ENCODE peak calls at places on chromosomes 4 and X, in nine cellular contexts. One of them, this sample, is unnamed.

GRCh38 chr4:152536545-152537182 is 772 bp upstream of the FBXW7 start:
- DNase-seq in left lung: no peak
- DNase-seq in endothelial cell of umbilical vein: no peak
- DNase-seq in GM06990: no peak
- DNase-seq in heart left ventricle: peak; percentile 32
- DNase-seq in spleen: peak; percentile 86
- DNase-seq in CD8-positive, alpha-beta memory T cell: peak; percentile 82
- DNase-seq in mammary epithelial cell: peak; percentile 70
- DNase-seq in keratinocyte: no peak
- DNase-seq in this sample: peak; percentile 57

GRCh38 chrX:153488231-153488914 is 6.4 kb upstream of the BGN start:
- DNase-seq in left lung: no peak
- DNase-seq in endothelial cell of umbilical vein: peak; percentile 91
- DNase-seq in GM06990: no peak
- DNase-seq in heart left ventricle: peak; percentile 71
- DNase-seq in spleen: no peak
- DNase-seq in CD8-positive, alpha-beta memory T cell: no peak
- DNase-seq in mammary epithelial cell: no peak
- DNase-seq in keratinocyte: no peak
- DNase-seq in this sample: no peak

GRCh38 chrX:41553688-41554087 is 106.5 kb downstream of the NYX start:
- DNase-seq in left lung: no peak
- DNase-seq in endothelial cell of umbilical vein: peak; percentile 1
- DNase-seq in GM06990: no peak
- DNase-seq in heart left ventricle: no peak
- DNase-seq in spleen: no peak
- DNase-seq in CD8-positive, alpha-beta memory T cell: no peak
- DNase-seq in mammary epithelial cell: no peak
- DNase-seq in keratinocyte: no peak
- DNase-seq in this sample: no peak

GRCh38 chr4:141858437-141858836 is 222.1 kb downstream of the IL15 start:
- DNase-seq in left lung: no peak
- DNase-seq in endothelial cell of umbilical vein: no peak
- DNase-seq in GM06990: no peak
- DNase-seq in heart left ventricle: no peak
- DNase-seq in spleen: no peak
- DNase-seq in CD8-positive, alpha-beta memory T cell: no peak
- DNase-seq in mammary epithelial cell: no peak
- DNase-seq in keratinocyte: no peak
- DNase-seq in this sample: no peak

GRCh38 chr4:73181231-73181630 is 77.4 kb downstream of the ANKRD17 start:
- DNase-seq in left lung: no peak
- DNase-seq in endothelial cell of umbilical vein: no peak
- DNase-seq in GM06990: no peak
- DNase-seq in heart left ventricle: no peak
- DNase-seq in spleen: no peak
- DNase-seq in CD8-positive, alpha-beta memory T cell: no peak
- DNase-seq in mammary epithelial cell: no peak
- DNase-seq in keratinocyte: no peak
- DNase-seq in this sample: no peak

GRCh38 chrX:119574394-119575266 is at the start of gene UBE2A:
- DNase-seq in left lung: peak; percentile 91
- DNase-seq in endothelial cell of umbilical vein: peak; percentile 90
- DNase-seq in GM06990: peak; percentile 93
- DNase-seq in heart left ventricle: peak; percentile 92
- DNase-seq in spleen: peak; percentile 96
- DNase-seq in CD8-positive, alpha-beta memory T cell: peak; percentile 87
- DNase-seq in mammary epithelial cell: peak; percentile 80
- DNase-seq in keratinocyte: peak; percentile 25
- DNase-seq in this sample: peak; percentile 94

GRCh38 chrX:24550166-24550565 is 85.1 kb downstream of the PDK3 start:
- DNase-seq in left lung: no peak
- DNase-seq in endothelial cell of umbilical vein: no peak
- DNase-seq in GM06990: no peak
- DNase-seq in heart left ventricle: no peak
- DNase-seq in spleen: no peak
- DNase-seq in CD8-positive, alpha-beta memory T cell: no peak
- DNase-seq in mammary epithelial cell: no peak
- DNase-seq in keratinocyte: no peak
- DNase-seq in this sample: no peak

GRCh38 chr4:101158136-101158485 is 189.2 kb downstream of the PPP3CA start:
- DNase-seq in left lung: no peak
- DNase-seq in endothelial cell of umbilical vein: no peak
- DNase-seq in GM06990: no peak
- DNase-seq in heart left ventricle: no peak
- DNase-seq in spleen: no peak
- DNase-seq in CD8-positive, alpha-beta memory T cell: no peak
- DNase-seq in mammary epithelial cell: no peak
- DNase-seq in keratinocyte: no peak
- DNase-seq in this sample: no peak

GRCh38 chrX:123736333-123736921 is 3.6 kb upstream of the THOC2 start:
- DNase-seq in left lung: no peak
- DNase-seq in endothelial cell of umbilical vein: no peak
- DNase-seq in GM06990: no peak
- DNase-seq in heart left ventricle: no peak
- DNase-seq in spleen: no peak
- DNase-seq in CD8-positive, alpha-beta memory T cell: no peak
- DNase-seq in mammary epithelial cell: peak; percentile 65
- DNase-seq in keratinocyte: no peak
- DNase-seq in this sample: no peak

GRCh38 chrX:38870386-38870895 is 69.2 kb downstream of the MID1IP1 start:
- DNase-seq in left lung: no peak
- DNase-seq in endothelial cell of umbilical vein: no peak
- DNase-seq in GM06990: no peak
- DNase-seq in heart left ventricle: no peak
- DNase-seq in spleen: no peak
- DNase-seq in CD8-positive, alpha-beta memory T cell: no peak
- DNase-seq in mammary epithelial cell: no peak
- DNase-seq in keratinocyte: no peak
- DNase-seq in this sample: no peak

GRCh38 chr4:98786866-98787265 is 128.5 kb upstream of the TSPAN5 start:
- DNase-seq in left lung: no peak
- DNase-seq in endothelial cell of umbilical vein: peak; percentile 32
- DNase-seq in GM06990: no peak
- DNase-seq in heart left ventricle: no peak
- DNase-seq in spleen: no peak
- DNase-seq in CD8-positive, alpha-beta memory T cell: no peak
- DNase-seq in mammary epithelial cell: no peak
- DNase-seq in keratinocyte: no peak
- DNase-seq in this sample: no peak

GRCh38 chr4:135724426-135724825 is 1522.8 kb upstream of the PABPC4L start:
- DNase-seq in left lung: no peak
- DNase-seq in endothelial cell of umbilical vein: no peak
- DNase-seq in GM06990: no peak
- DNase-seq in heart left ventricle: no peak
- DNase-seq in spleen: no peak
- DNase-seq in CD8-positive, alpha-beta memory T cell: no peak
- DNase-seq in mammary epithelial cell: no peak
- DNase-seq in keratinocyte: no peak
- DNase-seq in this sample: no peak

GRCh38 chr4:74104145-74104544 is 5.2 kb upstream of the CXCL2 start:
- DNase-seq in left lung: no peak
- DNase-seq in endothelial cell of umbilical vein: peak; percentile 74
- DNase-seq in GM06990: no peak
- DNase-seq in heart left ventricle: no peak
- DNase-seq in spleen: no peak
- DNase-seq in CD8-positive, alpha-beta memory T cell: no peak
- DNase-seq in mammary epithelial cell: no peak
- DNase-seq in keratinocyte: no peak
- DNase-seq in this sample: no peak

GRCh38 chr4:10664408-10664807 is 20.2 kb downstream of the CLNK start:
- DNase-seq in left lung: peak; percentile 49
- DNase-seq in endothelial cell of umbilical vein: peak; percentile 92
- DNase-seq in GM06990: no peak
- DNase-seq in heart left ventricle: no peak
- DNase-seq in spleen: no peak
- DNase-seq in CD8-positive, alpha-beta memory T cell: no peak
- DNase-seq in mammary epithelial cell: peak; percentile 45
- DNase-seq in keratinocyte: no peak
- DNase-seq in this sample: no peak

GRCh38 chr4:38268837-38269236 is 308.6 kb downstream of the PTTG2 start:
- DNase-seq in left lung: no peak
- DNase-seq in endothelial cell of umbilical vein: no peak
- DNase-seq in GM06990: no peak
- DNase-seq in heart left ventricle: no peak
- DNase-seq in spleen: no peak
- DNase-seq in CD8-positive, alpha-beta memory T cell: no peak
- DNase-seq in mammary epithelial cell: no peak
- DNase-seq in keratinocyte: no peak
- DNase-seq in this sample: no peak

GRCh38 chrX:121457096-121457495 is 409.7 kb downstream of the GLUD2 start:
- DNase-seq in left lung: no peak
- DNase-seq in endothelial cell of umbilical vein: no peak
- DNase-seq in GM06990: peak; percentile 1
- DNase-seq in heart left ventricle: no peak
- DNase-seq in spleen: no peak
- DNase-seq in CD8-positive, alpha-beta memory T cell: no peak
- DNase-seq in mammary epithelial cell: no peak
- DNase-seq in keratinocyte: no peak
- DNase-seq in this sample: no peak

GRCh38 chrX:129957241-129958099 is 25.0 kb upstream of the BCORL1 start:
- DNase-seq in left lung: peak; percentile 81
- DNase-seq in endothelial cell of umbilical vein: peak; percentile 18
- DNase-seq in GM06990: peak; percentile 85
- DNase-seq in heart left ventricle: peak; percentile 67
- DNase-seq in spleen: peak; percentile 95
- DNase-seq in CD8-positive, alpha-beta memory T cell: no peak
- DNase-seq in mammary epithelial cell: no peak
- DNase-seq in keratinocyte: no peak
- DNase-seq in this sample: peak; percentile 94

GRCh38 chr4:182286035-182286434 is 42.8 kb downstream of the TENM3 start:
- DNase-seq in left lung: no peak
- DNase-seq in endothelial cell of umbilical vein: no peak
- DNase-seq in GM06990: no peak
- DNase-seq in heart left ventricle: no peak
- DNase-seq in spleen: no peak
- DNase-seq in CD8-positive, alpha-beta memory T cell: no peak
- DNase-seq in mammary epithelial cell: peak; percentile 41
- DNase-seq in keratinocyte: no peak
- DNase-seq in this sample: no peak

GRCh38 chr4:26021417-26022345 is 107.7 kb downstream of the SMIM20 start:
- DNase-seq in left lung: no peak
- DNase-seq in endothelial cell of umbilical vein: no peak
- DNase-seq in GM06990: no peak
- DNase-seq in heart left ventricle: peak; percentile 11
- DNase-seq in spleen: no peak
- DNase-seq in CD8-positive, alpha-beta memory T cell: no peak
- DNase-seq in mammary epithelial cell: no peak
- DNase-seq in keratinocyte: no peak
- DNase-seq in this sample: no peak

GRCh38 chr4:26023191-26023972 is 109.4 kb downstream of the SMIM20 start:
- DNase-seq in left lung: no peak
- DNase-seq in endothelial cell of umbilical vein: no peak
- DNase-seq in GM06990: no peak
- DNase-seq in heart left ventricle: no peak
- DNase-seq in spleen: no peak
- DNase-seq in CD8-positive, alpha-beta memory T cell: no peak
- DNase-seq in mammary epithelial cell: no peak
- DNase-seq in keratinocyte: no peak
- DNase-seq in this sample: no peak

GRCh38 chr4:26020896-26021295 is 106.9 kb downstream of the SMIM20 start:
- DNase-seq in left lung: no peak
- DNase-seq in endothelial cell of umbilical vein: peak; percentile 19
- DNase-seq in GM06990: no peak
- DNase-seq in heart left ventricle: peak; percentile 3
- DNase-seq in spleen: no peak
- DNase-seq in CD8-positive, alpha-beta memory T cell: no peak
- DNase-seq in mammary epithelial cell: peak; percentile 23
- DNase-seq in keratinocyte: no peak
- DNase-seq in this sample: no peak

GRCh38 chr4:26024079-26024478 is 110.1 kb downstream of the SMIM20 start:
- DNase-seq in left lung: no peak
- DNase-seq in endothelial cell of umbilical vein: no peak
- DNase-seq in GM06990: no peak
- DNase-seq in heart left ventricle: no peak
- DNase-seq in spleen: no peak
- DNase-seq in CD8-positive, alpha-beta memory T cell: no peak
- DNase-seq in mammary epithelial cell: no peak
- DNase-seq in keratinocyte: no peak
- DNase-seq in this sample: no peak

GRCh38 chr4:26022346-26022891 is 108.4 kb downstream of the SMIM20 start:
- DNase-seq in left lung: peak; percentile 42
- DNase-seq in endothelial cell of umbilical vein: peak; percentile 45
- DNase-seq in GM06990: no peak
- DNase-seq in heart left ventricle: no peak
- DNase-seq in spleen: no peak
- DNase-seq in CD8-positive, alpha-beta memory T cell: no peak
- DNase-seq in mammary epithelial cell: peak; percentile 36
- DNase-seq in keratinocyte: no peak
- DNase-seq in this sample: no peak
- H3K4me3 ChIP-seq in left lung: peak overlapping the region; percentile 13
- H3K4me3 ChIP-seq in endothelial cell of umbilical vein: no peak overlapping the region
- H3K4me3 ChIP-seq in GM06990: no peak overlapping the region
- H3K4me3 ChIP-seq in heart left ventricle: no peak overlapping the region
- H3K4me3 ChIP-seq in spleen: no peak overlapping the region
- H3K4me3 ChIP-seq in CD8-positive, alpha-beta memory T cell: no peak overlapping the region
- H3K4me3 ChIP-seq in mammary epithelial cell: no peak overlapping the region
- H3K4me3 ChIP-seq in keratinocyte: no peak overlapping the region
- H3K4me3 ChIP-seq in this sample: no peak overlapping the region

DNA sequence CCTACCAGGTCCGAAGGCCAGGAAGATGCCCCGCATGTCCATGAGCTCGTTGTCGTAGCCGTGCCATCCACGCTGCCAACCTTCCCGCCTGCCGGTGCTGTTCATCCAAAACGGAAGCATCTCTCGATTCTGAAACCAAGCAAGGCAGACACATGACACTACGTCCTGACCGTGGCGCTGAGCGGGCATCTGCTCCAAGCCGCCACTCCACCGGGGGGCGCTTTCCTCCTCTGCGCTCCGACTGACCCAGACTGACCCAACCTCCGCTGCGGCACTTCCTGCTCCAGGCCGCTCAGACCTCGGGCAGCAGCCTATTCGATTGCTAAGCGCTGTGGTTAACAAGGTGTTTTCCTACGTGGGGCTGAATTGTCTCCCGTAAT is 120.4 kb downstream of the ENPP6 start:
- DNase-seq in left lung: peak; percentile 49
- DNase-seq in endothelial cell of umbilical vein: no peak
- DNase-seq in GM06990: peak; percentile 49
- DNase-seq in heart left ventricle: peak; percentile 63
- DNase-seq in spleen: peak; percentile 89
- DNase-seq in CD8-positive, alpha-beta memory T cell: no peak
- DNase-seq in mammary epithelial cell: peak; percentile 25
- DNase-seq in keratinocyte: no peak
- DNase-seq in this sample: peak; percentile 89
- H3K4me3 ChIP-seq in left lung: peak overlapping the region; percentile 21
- H3K4me3 ChIP-seq in endothelial cell of umbilical vein: no peak overlapping the region
- H3K4me3 ChIP-seq in GM06990: no peak overlapping the region
- H3K4me3 ChIP-seq in heart left ventricle: peak overlapping the region; percentile 45
- H3K4me3 ChIP-seq in spleen: peak overlapping the region; percentile 11
- H3K4me3 ChIP-seq in CD8-positive, alpha-beta memory T cell: no peak overlapping the region
- H3K4me3 ChIP-seq in mammary epithelial cell: peak overlapping the region; percentile 30
- H3K4me3 ChIP-seq in keratinocyte: peak overlapping the region; percentile 36
- H3K4me3 ChIP-seq in this sample: no peak overlapping the region

GRCh38 chr4:2809610-2810180 is 16.8 kb downstream of the SH3BP2 start:
- DNase-seq in left lung: no peak
- DNase-seq in endothelial cell of umbilical vein: no peak
- DNase-seq in GM06990: no peak
- DNase-seq in heart left ventricle: peak; percentile 53
- DNase-seq in spleen: no peak
- DNase-seq in CD8-positive, alpha-beta memory T cell: no peak
- DNase-seq in mammary epithelial cell: no peak
- DNase-seq in keratinocyte: no peak
- DNase-seq in this sample: no peak
- H3K4me3 ChIP-seq in left lung: no peak overlapping the region
- H3K4me3 ChIP-seq in endothelial cell of umbilical vein: no peak overlapping the region
- H3K4me3 ChIP-seq in GM06990: no peak overlapping the region
- H3K4me3 ChIP-seq in heart left ventricle: no peak overlapping the region
- H3K4me3 ChIP-seq in spleen: no peak overlapping the region
- H3K4me3 ChIP-seq in CD8-positive, alpha-beta memory T cell: no peak overlapping the region
- H3K4me3 ChIP-seq in mammary epithelial cell: no peak overlapping the region
- H3K4me3 ChIP-seq in keratinocyte: no peak overlapping the region
- H3K4me3 ChIP-seq in this sample: no peak overlapping the region

GRCh38 chrX:140092121-140092520 is 126.8 kb upstream of the CXorf66 start:
- DNase-seq in left lung: no peak
- DNase-seq in endothelial cell of umbilical vein: no peak
- DNase-seq in GM06990: peak; percentile 1
- DNase-seq in heart left ventricle: no peak
- DNase-seq in spleen: no peak
- DNase-seq in CD8-positive, alpha-beta memory T cell: no peak
- DNase-seq in mammary epithelial cell: no peak
- DNase-seq in keratinocyte: no peak
- DNase-seq in this sample: no peak
- H3K4me3 ChIP-seq in left lung: no peak overlapping the region
- H3K4me3 ChIP-seq in endothelial cell of umbilical vein: no peak overlapping the region
- H3K4me3 ChIP-seq in GM06990: no peak overlapping the region
- H3K4me3 ChIP-seq in heart left ventricle: no peak overlapping the region
- H3K4me3 ChIP-seq in spleen: no peak overlapping the region
- H3K4me3 ChIP-seq in CD8-positive, alpha-beta memory T cell: no peak overlapping the region
- H3K4me3 ChIP-seq in mammary epithelial cell: no peak overlapping the region
- H3K4me3 ChIP-seq in keratinocyte: no peak overlapping the region
- H3K4me3 ChIP-seq in this sample: peak overlapping the region; percentile 51